ENCODE peak calls at places on chromosomes 4 and X, in six cellular contexts. H is CD4-positive, CD25-positive, alpha-beta regulatory T cell; J is mammary epithelial cell; S is A673; M is adrenal gland; R is Peyer's patch. N is an unnamed sample.
A peak's percentile ranks its signal among the peaks of the same experiment; 100 is the strongest.

GRCh38 chrX:9291666-9292065 is 173.2 kb upstream of the TBL1X start:
- DNase-seq in H (no peak), J (no peak), S (no peak), M (no peak), R (no peak), N (no peak)

GRCh38 chr4:98565646-98566403 is 92.6 kb downstream of the TSPAN5 start:
- DNase-seq in H (no peak), J (no peak), S (no peak), M (no peak), R (no peak), N (no peak)

GRCh38 chr4:168615294-168615693 is 118.4 kb downstream of the PALLD start:
- DNase-seq in H (no peak), J (no peak), S (peak; percentile 65), M (no peak), R (no peak), N (peak; percentile 45)

GRCh38 chrX:70398899-70399298 is 24.2 kb upstream of the GDPD2 start:
- DNase-seq in H (no peak), J (no peak), S (no peak), M (no peak), R (no peak), N (no peak)

GRCh38 chr4:70577220-70577927 is 14.7 kb upstream of the AMBN start:
- DNase-seq in H (no peak), J (no peak), S (no peak), M (no peak), R (no peak), N (no peak)

GRCh38 chrX:129556806-129557315 is 16.8 kb downstream of the OCRL start:
- DNase-seq in H (no peak), J (no peak), S (no peak), M (no peak), R (no peak), N (no peak)

GRCh38 chr4:185969657-185970056 is 99.3 kb upstream of the TLR3 start:
- DNase-seq in H (no peak), J (no peak), S (no peak), M (no peak), R (no peak), N (no peak)

GRCh38 chr4:124334119-124334518 is 378.4 kb downstream of the ANKRD50 start:
- DNase-seq in H (no peak), J (peak; percentile 81), S (peak; percentile 87), M (no peak), R (no peak), N (no peak)

GRCh38 chr4:673349-674091 is 556 bp downstream of the ATP5ME start:
- DNase-seq in H (no peak), J (no peak), S (no peak), M (no peak), R (no peak), N (peak; percentile 38)

GRCh38 chr4:105345838-105346237 is 128.0 kb downstream of the PPA2 start:
- DNase-seq in H (no peak), J (no peak), S (no peak), M (no peak), R (no peak), N (no peak)

GRCh38 chr4:139214039-139214534 is 37.1 kb upstream of the ELF2 start:
- DNase-seq in H (no peak), J (no peak), S (no peak), M (peak; percentile 88), R (peak; percentile 75), N (no peak)

GRCh38 chr4:121939690-121940089 is 12.2 kb downstream of the TRPC3 start:
- DNase-seq in H (no peak), J (no peak), S (no peak), M (no peak), R (no peak), N (no peak)

GRCh38 chr4:146112389-146112788 is 63.1 kb upstream of the LSM6 start:
- DNase-seq in H (no peak), J (no peak), S (no peak), M (no peak), R (no peak), N (no peak)

GRCh38 chr4:142875117-142875516 is 29.0 kb upstream of the INPP4B start:
- DNase-seq in H (no peak), J (no peak), S (peak; percentile 10), M (no peak), R (no peak), N (no peak)

GRCh38 chr4:184807797-184808718 is 17.7 kb downstream of the ACSL1 start:
- DNase-seq in H (no peak), J (peak; percentile 68), S (no peak), M (peak; percentile 46), R (no peak), N (peak; percentile 69)

GRCh38 chr4:76625316-76625715 is 190.3 kb downstream of the SHROOM3 start:
- DNase-seq in H (no peak), J (no peak), S (no peak), M (no peak), R (no peak), N (no peak)

GRCh38 chr4:190014771-190015537 is 12.1 kb downstream of the FRG2 start:
- DNase-seq in H (no peak), J (no peak), S (peak; percentile 59), M (no peak), R (no peak), N (no peak)

GRCh38 chr4:141056473-141056872 is 76.8 kb downstream of the RNF150 start:
- DNase-seq in H (no peak), J (no peak), S (no peak), M (no peak), R (no peak), N (no peak)

GRCh38 chr4:103105558-103106356 is 6.1 kb upstream of the BDH2 start:
- DNase-seq in H (no peak), J (no peak), S (no peak), M (no peak), R (no peak), N (no peak)

GRCh38 chr4:151287409-151287808 is 10.4 kb downstream of the PRSS48 start:
- DNase-seq in H (no peak), J (no peak), S (no peak), M (no peak), R (no peak), N (peak; percentile 2)

GRCh38 chr4:108149588-108150380 is 18.9 kb downstream of the LEF1 start:
- DNase-seq in H (no peak), J (no peak), S (no peak), M (no peak), R (no peak), N (no peak)

GRCh38 chrX:7941390-7942042 is 14.3 kb upstream of the PNPLA4 start:
- DNase-seq in H (no peak), J (peak; percentile 9), S (peak; percentile 33), M (no peak), R (no peak), N (peak; percentile 5)

GRCh38 chr4:153934689-153935017 is 145.8 kb upstream of the SFRP2 start:
- DNase-seq in H (no peak), J (no peak), S (no peak), M (no peak), R (no peak), N (no peak)

GRCh38 chr4:142846729-142847606 is 867 bp upstream of the INPP4B start:
- DNase-seq in H (peak; percentile 59), J (peak; percentile 68), S (no peak), M (no peak), R (peak; percentile 85), N (no peak)

GRCh38 chrX:25527596-25527995 is 511.8 kb upstream of the ARX start:
- DNase-seq in H (no peak), J (no peak), S (no peak), M (no peak), R (no peak), N (no peak)

GRCh38 chrX:119990409-119990994 is 47.0 kb upstream of the NKAP start:
- DNase-seq in H (no peak), J (no peak), S (no peak), M (no peak), R (no peak), N (no peak)
- H3K4me3 ChIP-seq in H (no peak overlapping the region), J (no peak overlapping the region), S (peak overlapping the region; percentile 26), M (no peak overlapping the region), R (peak overlapping the region; percentile 18), N (no peak overlapping the region)

GRCh38 chrX:94695910-94696309 is 1021.9 kb downstream of the FAM133A start:
- DNase-seq in H (no peak), J (no peak), S (no peak), M (no peak), R (no peak), N (no peak)
- H3K9me3 ChIP-seq in H (no peaks in the 10 kb centered on the region), J (no peaks in the 10 kb centered on the region), S (no peaks in the 10 kb centered on the region), M (no peaks in the 10 kb centered on the region), R (no peaks in the 10 kb centered on the region), N (no peaks in the 10 kb centered on the region)

GRCh38 chr4:8009097-8009496 is 69.4 kb upstream of the AFAP1 start:
- DNase-seq in H (no peak), J (no peak), S (no peak), M (no peak), R (no peak), N (no peak)
- H3K27me3 ChIP-seq in H (no peaks in the 10 kb centered on the region), J (no peaks in the 10 kb centered on the region), S (no peaks in the 10 kb centered on the region), M (no peaks in the 10 kb centered on the region), R (no peaks in the 10 kb centered on the region), N (no peaks in the 10 kb centered on the region)

GRCh38 chrX:19515615-19516105 is 352 bp upstream of the MAP3K15 start:
- DNase-seq in H (no peak), J (no peak), S (no peak), M (peak; percentile 43), R (no peak), N (no peak)
- H3K4me3 ChIP-seq in H (no peak overlapping the region), J (no peak overlapping the region), S (no peak overlapping the region), M (no peak overlapping the region), R (peak overlapping the region; percentile 44), N (peak overlapping the region; percentile 29)

DNA sequence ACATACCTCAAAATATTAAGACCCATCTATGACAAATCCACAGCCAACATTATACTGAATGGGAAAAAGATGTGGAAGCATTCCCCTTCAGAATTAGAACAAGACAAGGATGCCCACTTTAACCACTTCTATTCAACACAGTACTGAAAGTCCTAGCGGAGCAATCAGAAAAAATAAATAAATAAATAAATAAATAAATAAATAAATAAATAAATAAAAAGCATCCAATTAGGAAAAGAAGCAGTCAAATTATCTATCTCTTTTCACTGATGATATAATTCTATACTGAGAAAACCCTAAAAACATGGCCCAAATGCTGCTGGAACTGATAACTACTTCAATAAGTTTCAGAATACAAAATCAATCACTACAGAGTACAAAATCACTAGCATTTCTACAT is 67.5 kb downstream of the PRR32 start:
- DNase-seq in H (no peak), J (no peak), S (no peak), M (no peak), R (no peak), N (no peak)
- H3K9me3 ChIP-seq in H (no peaks in the 10 kb centered on the region), J (peaks cover 21% of the 10 kb centered on the region), S (no peaks in the 10 kb centered on the region), M (no peaks in the 10 kb centered on the region), R (no peaks in the 10 kb centered on the region), N (no peaks in the 10 kb centered on the region)

GRCh38 chr4:5893013-5893580 is at the start of gene CRMP1:
- DNase-seq in H (no peak), J (no peak), S (peak; percentile 82), M (no peak), R (no peak), N (no peak)
- H3K27me3 ChIP-seq in H (peaks cover 26% of the 10 kb centered on the region), J (peaks cover 58% of the 10 kb centered on the region), S (peaks cover 16% of the 10 kb centered on the region), M (peaks cover 66% of the 10 kb centered on the region), R (no peaks in the 10 kb centered on the region), N (peaks cover 14% of the 10 kb centered on the region)

GRCh38 chr4:55547918-55548317 is 1.2 kb upstream of the CLOCK start:
- DNase-seq in H (no peak), J (no peak), S (no peak), M (no peak), R (no peak), N (no peak)
- H3K4me3 ChIP-seq in H (peak overlapping the region; percentile 82), J (peak overlapping the region; percentile 66), S (peak overlapping the region; percentile 73), M (no peak overlapping the region), R (peak overlapping the region; percentile 90), N (peak overlapping the region; percentile 78)

GRCh38 chrX:153521034-153521433 is 3.6 kb downstream of the ATP2B3 start:
- DNase-seq in H (no peak), J (peak; percentile 4), S (peak; percentile 66), M (peak; percentile 67), R (no peak), N (peak; percentile 90)
- H3K9me3 ChIP-seq in H (no peaks in the 10 kb centered on the region), J (peaks cover 7% of the 10 kb centered on the region), S (no peaks in the 10 kb centered on the region), M (no peaks in the 10 kb centered on the region), R (no peaks in the 10 kb centered on the region), N (no peaks in the 10 kb centered on the region)